ENCODE peak calls at places on chromosome 9, in seven cellular contexts. A, E, D, J, G, Y and L are unnamed samples.

GRCh38 chr9:97741947-97742346 is 44.8 kb upstream of the XPA start:
- DNase-seq in A (no peak), E (no peak), D (no peak), J (no peak), G (no peak), Y (no peak), L (no peak)

GRCh38 chr9:98726735-98727134 is 18.0 kb upstream of the GABBR2 start:
- DNase-seq in A (no peak), E (no peak), D (no peak), J (no peak), G (no peak), Y (no peak), L (no peak)

GRCh38 chr9:129001504-129002325 is 26.4 kb downstream of the SH3GLB2 start:
- DNase-seq in A (no peak), E (no peak), D (peak; percentile 45), J (no peak), G (no peak), Y (no peak), L (no peak)

GRCh38 chr9:77018058-77019009 is 1.1 kb upstream of the FOXB2 start:
- DNase-seq in A (no peak), E (no peak), D (no peak), J (no peak), G (no peak), Y (no peak), L (no peak)

GRCh38 chr9:95463145-95464060 is 53.4 kb downstream of the PTCH1 start:
- DNase-seq in A (no peak), E (no peak), D (no peak), J (no peak), G (no peak), Y (no peak), L (no peak)

GRCh38 chr9:15736569-15736968 is 183.7 kb downstream of the CCDC171 start:
- DNase-seq in A (no peak), E (no peak), D (no peak), J (no peak), G (no peak), Y (no peak), L (no peak)

GRCh38 chr9:87063883-87064282 is 116.6 kb upstream of the GAS1 start:
- DNase-seq in A (no peak), E (no peak), D (no peak), J (no peak), G (no peak), Y (no peak), L (peak; percentile 37)

GRCh38 chr9:8611153-8611552 is 811.6 kb upstream of the DMAC1 start:
- DNase-seq in A (no peak), E (no peak), D (no peak), J (no peak), G (no peak), Y (no peak), L (no peak)

GRCh38 chr9:24832307-24832706 is 286.6 kb upstream of the IZUMO3 start:
- DNase-seq in A (peak; percentile 9), E (no peak), D (no peak), J (no peak), G (no peak), Y (no peak), L (no peak)

GRCh38 chr9:1604942-1605560 is 410.1 kb upstream of the SMARCA2 start:
- DNase-seq in A (peak; percentile 28), E (no peak), D (no peak), J (no peak), G (no peak), Y (no peak), L (no peak)

GRCh38 chr9:37156781-37157356 is 36.5 kb downstream of the ZCCHC7 start:
- DNase-seq in A (no peak), E (no peak), D (no peak), J (no peak), G (no peak), Y (no peak), L (no peak)

GRCh38 chr9:126532019-126532462 is 81.7 kb upstream of the LMX1B start:
- DNase-seq in A (no peak), E (no peak), D (no peak), J (no peak), G (no peak), Y (no peak), L (no peak)

GRCh38 chr9:98380065-98380681 is 124.7 kb upstream of the TBC1D2 start:
- DNase-seq in A (peak; percentile 52), E (no peak), D (peak; percentile 11), J (peak; percentile 17), G (no peak), Y (peak; percentile 7), L (no peak)

GRCh38 chr9:5854032-5854792 is 21.3 kb upstream of the ERMP1 start:
- DNase-seq in A (no peak), E (no peak), D (no peak), J (no peak), G (no peak), Y (no peak), L (no peak)

GRCh38 chr9:93721417-93721965 is 145.1 kb downstream of the PHF2 start:
- DNase-seq in A (no peak), E (no peak), D (no peak), J (peak; percentile 45), G (no peak), Y (no peak), L (no peak)

GRCh38 chr9:105912157-105912867 is 218.0 kb downstream of the TMEM38B start:
- DNase-seq in A (no peak), E (no peak), D (no peak), J (no peak), G (no peak), Y (no peak), L (no peak)

GRCh38 chr9:105912868-105913516 is 218.7 kb downstream of the TMEM38B start:
- DNase-seq in A (peak; percentile 28), E (no peak), D (no peak), J (no peak), G (no peak), Y (no peak), L (no peak)

GRCh38 chr9:105911104-105911911 is 217.0 kb downstream of the TMEM38B start:
- DNase-seq in A (peak; percentile 33), E (no peak), D (no peak), J (no peak), G (no peak), Y (peak; percentile 41), L (no peak)

GRCh38 chr9:105908069-105908468 is 213.7 kb downstream of the TMEM38B start:
- DNase-seq in A (no peak), E (no peak), D (no peak), J (no peak), G (no peak), Y (no peak), L (no peak)
- TF ChIP-seq EP300 in A (no peak), E (no peak), D (no peak), J (no peak), G (no peak), Y (no peak), L (no peak)

DNA sequence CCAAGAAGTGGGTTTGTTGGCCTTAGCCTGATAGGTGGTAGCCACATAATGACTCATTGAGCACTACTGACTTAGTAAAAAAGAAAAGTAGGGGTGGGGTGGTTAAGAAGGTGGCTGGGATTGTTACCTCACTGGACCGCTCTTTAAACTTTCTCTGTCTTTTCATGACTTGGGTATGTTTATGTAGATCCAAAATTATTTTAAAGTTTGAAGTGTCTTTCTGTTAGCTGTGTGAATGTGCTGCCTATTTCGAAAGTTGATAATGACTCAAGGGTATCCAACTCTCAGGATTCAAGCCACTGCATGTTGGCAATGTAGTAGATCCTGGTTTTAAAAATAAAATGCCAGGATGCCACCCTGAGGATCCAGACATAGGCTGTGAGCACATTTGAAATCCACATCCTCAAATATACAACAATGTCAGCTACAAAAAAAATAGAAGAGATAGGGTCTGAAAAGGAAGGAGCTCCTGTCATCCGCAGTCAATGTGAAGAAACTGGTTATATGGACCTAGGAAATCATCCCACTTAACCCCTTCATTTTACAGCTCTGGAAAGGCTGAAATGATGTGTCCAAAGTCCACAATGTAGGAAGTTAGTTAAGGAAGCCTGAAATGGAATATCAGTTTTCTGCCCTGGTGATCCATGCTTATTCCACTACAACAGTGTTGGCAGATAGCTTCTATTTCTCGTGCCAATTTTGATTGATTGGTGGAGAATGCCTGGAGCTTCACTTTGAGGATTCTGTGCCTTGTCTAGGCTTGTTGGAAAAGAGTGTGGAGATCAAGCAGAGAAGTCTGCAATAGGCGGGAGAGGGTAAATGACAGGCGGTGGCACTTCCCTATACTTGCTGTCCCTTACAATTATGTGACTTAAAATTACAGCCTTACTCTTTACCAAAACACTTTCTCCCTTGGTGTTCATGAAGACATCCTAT is 23.4 kb downstream of the ZNF462 start:
- DNase-seq in A (no peak), E (no peak), D (no peak), J (no peak), G (no peak), Y (no peak), L (no peak)
- H3K4me3 ChIP-seq in A (no peak overlapping the region), E (no peak overlapping the region), D (no peak overlapping the region), J (no peak overlapping the region), G (no peak overlapping the region), Y (no peak overlapping the region), L (no peak overlapping the region)

DNA sequence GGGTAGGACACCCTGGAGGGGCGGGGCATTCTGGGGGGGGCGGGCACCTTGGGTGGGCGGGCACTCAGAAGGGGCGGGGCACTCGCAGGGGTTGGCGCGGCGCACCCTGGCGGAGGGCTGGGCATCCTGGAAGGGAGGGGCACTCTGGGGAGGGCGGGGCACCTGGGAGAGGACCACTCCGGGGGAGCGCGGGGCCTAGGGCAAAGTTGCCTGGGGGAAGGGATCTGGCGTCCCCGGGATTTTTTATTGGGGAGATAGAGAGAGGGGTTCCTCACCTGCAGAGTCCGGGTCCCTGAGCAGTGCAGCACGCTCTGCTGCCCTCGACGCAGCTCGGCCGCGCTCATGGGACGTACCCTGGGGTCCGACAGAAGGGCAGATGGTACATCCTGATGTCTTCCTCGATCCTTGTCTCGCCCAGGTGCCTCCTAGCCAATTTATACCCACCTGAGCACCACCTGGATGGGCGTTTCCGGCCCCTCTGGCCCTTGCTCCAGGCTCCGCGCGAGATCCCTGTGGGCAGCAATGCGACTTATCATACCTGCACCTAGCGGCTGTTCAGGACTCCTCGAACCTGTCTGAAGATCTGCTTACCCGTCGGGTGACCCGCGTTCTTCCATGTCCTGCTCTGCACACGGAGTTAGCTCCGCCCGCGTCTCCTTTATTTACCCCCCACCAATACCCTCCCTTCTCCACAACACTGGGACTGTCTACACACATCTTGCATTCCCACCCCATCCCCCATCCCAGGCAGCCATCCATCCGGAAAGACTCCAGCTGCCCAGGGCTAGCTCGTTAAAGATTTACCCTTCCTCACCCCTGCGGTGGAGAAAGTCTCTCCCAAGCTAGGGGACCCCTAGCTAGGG is at the start of gene KIF12:
- DNase-seq in A (peak; percentile 57), E (peak; percentile 85), D (peak; percentile 66), J (peak; percentile 82), G (peak; percentile 83), Y (no peak), L (no peak)
- TF ChIP-seq POLR2A in A (no peak), E (no peak), D (no peak), J (no peak), G (no peak), Y (no peak), L (no peak)

DNA sequence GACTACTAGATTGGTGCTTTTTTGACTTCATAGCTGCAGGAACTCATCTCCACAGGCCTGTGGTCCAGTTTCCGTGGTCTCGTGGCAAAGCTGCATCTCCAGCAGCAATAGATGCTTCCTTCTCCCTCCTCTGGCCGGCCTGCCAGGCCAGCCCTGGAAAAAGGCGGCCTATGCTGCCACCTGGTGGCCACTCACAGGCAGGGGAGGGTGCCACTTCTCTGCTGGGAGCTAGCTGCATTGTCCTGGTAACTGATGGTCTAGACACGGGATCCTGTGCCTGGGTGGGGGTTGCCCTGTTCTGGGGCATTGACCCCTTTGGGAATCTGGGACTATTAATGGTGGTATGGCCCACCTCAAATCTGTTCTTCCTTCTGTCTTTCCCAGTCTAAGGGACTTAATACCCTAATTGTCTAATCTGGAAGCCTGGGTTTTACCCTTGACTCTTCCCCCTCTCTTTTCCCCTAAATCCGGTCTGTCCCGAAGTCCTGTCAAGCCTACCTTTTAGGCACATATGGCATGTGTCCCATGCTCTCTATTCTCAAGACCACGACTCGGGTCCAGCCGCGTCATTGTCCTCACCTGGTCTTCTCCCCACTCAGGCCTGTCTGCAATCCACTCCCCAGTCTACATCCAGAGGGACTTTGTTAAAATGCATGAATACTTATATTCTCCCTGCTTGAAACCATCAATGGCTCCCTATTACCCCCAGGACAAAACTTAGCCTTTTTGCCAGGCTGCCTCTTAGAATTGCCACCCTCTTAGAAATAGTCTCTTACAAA is 20.1 kb upstream of the PTGS1 start:
- DNase-seq in A (peak; percentile 75), E (peak; percentile 85), D (peak; percentile 86), J (peak; percentile 88), G (peak; percentile 84), Y (no peak), L (peak; percentile 78)
- TF ChIP-seq EP300 in A (no peak), E (no peak), D (no peak), J (no peak), G (no peak), Y (no peak), L (no peak)